ENCODE peak calls at places on chromosomes 2 and 18, in six cellular contexts. W is activated CD4-positive, alpha-beta T cell treated with anti-CD3 and anti-CD28 coated beads, Interleukin-2, amount 50 U/mL, for 1 hour; T is substantia nigra; G is HCEC 1CT; M is left lung; R is A549. V is an unnamed sample.

GRCh38 chr2:3260959-3261358 is 116.7 kb downstream of the EIPR1 start:
- DNase-seq in T (no peak), R (no peak), W (no peak), M (no peak), G (no peak), V (no peak)

GRCh38 chr2:171798156-171798815 is 95.8 kb downstream of the SLC25A12 start:
- DNase-seq in M (no peak), R (no peak), T (no peak), G (peak; percentile 49), W (no peak), V (peak; percentile 37)

GRCh38 chr18:9513971-9514512 is 38.7 kb downstream of the RALBP1 start:
- DNase-seq in G (peak; percentile 74), T (no peak), R (peak; percentile 70), M (no peak), W (no peak), V (no peak)

GRCh38 chr18:31819106-31819924 is 58.6 kb upstream of the SLC25A52 start:
- DNase-seq in G (peak; percentile 56), T (no peak), R (peak; percentile 44), M (no peak), W (no peak), V (peak; percentile 75)

GRCh38 chr2:112754562-112754961 is 9.8 kb downstream of the CKAP2L start:
- DNase-seq in T (no peak), G (no peak), R (no peak), W (no peak), M (no peak), V (no peak)

GRCh38 chr2:43832457-43832856 is 6.2 kb downstream of the ABCG5 start:
- DNase-seq in G (no peak), T (no peak), W (no peak), R (no peak), M (no peak), V (no peak)

GRCh38 chr2:122135353-122135947 is 380.0 kb downstream of the TSN start:
- DNase-seq in T (no peak), M (no peak), W (no peak), G (no peak), R (no peak), V (no peak)

GRCh38 chr2:51472300-51472699 is 440.4 kb upstream of the NRXN1 start:
- DNase-seq in W (no peak), T (no peak), G (no peak), M (no peak), R (no peak), V (no peak)

GRCh38 chr2:158730621-158730905 is 64.6 kb upstream of the DAPL1 start:
- DNase-seq in M (no peak), G (no peak), T (no peak), R (no peak), W (no peak), V (no peak)

GRCh38 chr2:117217145-117217544 is 597.3 kb upstream of the DDX18 start:
- DNase-seq in R (no peak), W (no peak), G (no peak), T (no peak), M (peak; percentile 18), V (no peak)

GRCh38 chr2:28507806-28508764 is 12.2 kb downstream of the PLB1 start:
- DNase-seq in R (peak; percentile 48), T (no peak), W (no peak), G (no peak), M (no peak), V (no peak)

GRCh38 chr2:47014564-47015051 is 99.0 kb upstream of the MCFD2 start:
- DNase-seq in G (no peak), R (no peak), W (no peak), T (no peak), M (peak; percentile 44), V (no peak)

GRCh38 chr2:237739101-237739500 is 59.5 kb upstream of the RBM44 start:
- DNase-seq in W (no peak), G (no peak), T (no peak), R (no peak), M (no peak), V (no peak)

GRCh38 chr2:32479224-32479623 is 122.4 kb downstream of the BIRC6 start:
- DNase-seq in W (no peak), M (no peak), T (no peak), G (peak; percentile 30), R (no peak), V (no peak)

GRCh38 chr2:168849610-168850009 is 40.6 kb downstream of the SPC25 start:
- DNase-seq in T (no peak), R (peak; percentile 55), M (no peak), G (peak; percentile 16), W (no peak), V (peak; percentile 42)

GRCh38 chr2:239167766-239168444 is 232.9 kb downstream of the HDAC4 start:
- DNase-seq in R (no peak), W (no peak), T (no peak), G (no peak), M (peak; percentile 49), V (no peak)

GRCh38 chr2:10326707-10327594 is 24.2 kb downstream of the HPCAL1 start:
- DNase-seq in G (no peak), T (no peak), W (no peak), M (peak; percentile 68), R (no peak), V (no peak)

GRCh38 chr2:37523861-37524362 is 147.5 kb downstream of the CDC42EP3 start:
- DNase-seq in R (no peak), G (peak; percentile 76), W (no peak), M (no peak), T (no peak), V (no peak)

GRCh38 chr2:31932589-31932988 is 78.2 kb downstream of the MEMO1 start:
- DNase-seq in G (no peak), M (no peak), T (no peak), R (no peak), W (no peak), V (no peak)

GRCh38 chr2:72106978-72107377 is 40.7 kb downstream of the CYP26B1 start:
- DNase-seq in R (no peak), T (no peak), M (no peak), W (no peak), G (no peak), V (no peak)

GRCh38 chr2:66426250-66427064 is 8.5 kb upstream of the MEIS1 start:
- DNase-seq in G (no peak), R (no peak), M (peak; percentile 70), W (no peak), T (no peak), V (peak; percentile 61)

V was measured in cardiac muscle cell.